ENCODE peak calls at places on chromosomes 12 and 14, in five cellular contexts. Q is IMR-90, V is K562, R is SK-N-SH, X is GM12878. P is an unnamed sample. For H3K4me1, the result is how much of the 10 kb centered on the place peaks cover.

GRCh38 chr12:50088577-50089335 is 3.6 kb downstream of the SMARCD1 start:
- DNase-seq in V (peak), R (peak), X (peak), Q (peak), P (peak)

GRCh38 chr12:42213954-42214426 is 24.1 kb downstream of the YAF2 start:
- DNase-seq in X (no peak), R (no peak), V (no peak), Q (peak), P (no peak)

GRCh38 chr12:3299929-3300832 is 190.8 kb upstream of the PRMT8 start:
- DNase-seq in R (peak), X (peak), V (peak), Q (peak), P (peak)

GRCh38 chr14:102605026-102605425 is 12.6 kb downstream of the RCOR1 start:
- DNase-seq in Q (no peak), X (no peak), R (no peak), V (no peak), P (no peak)

GRCh38 chr12:26768611-26769603 is 64.1 kb downstream of the ITPR2 start:
- DNase-seq in X (no peak), Q (no peak), V (no peak), R (no peak), P (peak)

GRCh38 chr12:122190842-122191668 is 8.1 kb downstream of the LRRC43 start:
- DNase-seq in R (peak), Q (peak), X (peak), V (peak), P (peak)

GRCh38 chr14:100653409-100653808 is 66.2 kb upstream of the BEGAIN start:
- DNase-seq in R (peak), X (no peak), Q (no peak), V (peak), P (no peak)

GRCh38 chr12:21774358-21775129 is at the start of gene KCNJ8:
- DNase-seq in X (no peak), Q (peak), R (peak), V (peak), P (peak)

GRCh38 chr12:50518129-50518528 is 13.3 kb downstream of the DIP2B start:
- DNase-seq in X (no peak), R (no peak), Q (no peak), V (no peak), P (no peak)

GRCh38 chr14:95562892-95563685 is 28.2 kb downstream of the GLRX5 start:
- DNase-seq in R (no peak), V (no peak), X (no peak), Q (peak), P (no peak)

GRCh38 chr12:47222592-47222959 is 142.8 kb upstream of the AMIGO2 start:
- DNase-seq in X (no peak), R (no peak), Q (no peak), V (no peak), P (no peak)
- H3K4me1 ChIP-seq in X (under half), R (under half), Q (under half), V (under half), P (half or more)

GRCh38 chr12:13179159-13180074 is 17.1 kb upstream of the EMP1 start:
- DNase-seq in X (no peak), R (peak), V (no peak), Q (peak), P (peak)
- TF ChIP-seq RCOR1 in X (no peak), R (no peak), V (no peak), Q (no peak), P (no peak)

DNA sequence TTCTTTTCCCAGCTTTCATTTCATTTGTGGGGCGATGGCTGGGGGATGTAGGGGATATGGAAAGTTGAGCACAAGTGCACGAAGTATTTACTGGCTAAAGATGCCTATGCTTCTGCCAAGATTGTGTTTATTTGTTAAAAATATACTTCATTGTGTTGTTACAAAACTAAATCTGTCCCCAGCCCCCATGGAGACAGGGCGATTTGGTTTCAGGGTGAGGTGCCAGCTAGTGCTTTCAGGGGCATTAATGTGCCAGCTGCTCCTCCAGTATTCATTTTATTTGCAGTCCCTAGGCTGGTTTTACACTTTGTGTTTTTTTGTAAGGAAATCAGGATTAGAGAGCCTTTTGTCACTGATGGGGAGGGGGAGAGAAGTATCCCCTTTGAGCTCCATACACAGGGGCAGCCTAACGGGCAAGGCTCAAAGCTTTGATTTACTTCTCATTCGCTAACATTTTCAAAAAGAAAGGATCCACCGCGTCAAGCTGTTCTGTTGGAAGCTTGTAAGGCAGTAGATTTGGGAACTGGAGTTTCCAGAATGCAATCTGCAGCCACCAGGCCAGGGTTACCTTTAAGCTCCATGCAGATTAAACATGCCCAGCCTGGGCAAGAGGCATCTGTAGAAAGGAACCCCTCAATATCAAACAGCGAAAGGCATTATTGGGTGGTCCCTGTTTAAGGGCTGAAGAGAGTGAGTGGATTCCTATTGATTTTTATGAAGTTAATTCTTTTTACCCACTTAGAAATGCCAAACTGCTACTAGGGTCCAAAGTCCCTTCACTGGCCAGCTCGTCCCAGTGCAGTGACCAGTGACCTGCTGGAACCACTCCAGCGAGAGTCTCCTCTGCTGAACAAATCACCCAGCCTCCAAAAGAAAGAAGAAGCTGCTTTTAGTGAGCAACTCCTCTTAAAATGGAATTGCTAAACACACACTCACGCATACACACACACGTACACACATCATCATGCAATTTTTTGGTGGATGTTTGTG is 198.5 kb upstream of the PLEKHG7 start:
- DNase-seq in R (no peak), V (no peak), Q (no peak), X (no peak), P (no peak)
- H3K4me1 ChIP-seq in R (under half), V (under half), Q (under half), X (half or more), P (under half)

DNA sequence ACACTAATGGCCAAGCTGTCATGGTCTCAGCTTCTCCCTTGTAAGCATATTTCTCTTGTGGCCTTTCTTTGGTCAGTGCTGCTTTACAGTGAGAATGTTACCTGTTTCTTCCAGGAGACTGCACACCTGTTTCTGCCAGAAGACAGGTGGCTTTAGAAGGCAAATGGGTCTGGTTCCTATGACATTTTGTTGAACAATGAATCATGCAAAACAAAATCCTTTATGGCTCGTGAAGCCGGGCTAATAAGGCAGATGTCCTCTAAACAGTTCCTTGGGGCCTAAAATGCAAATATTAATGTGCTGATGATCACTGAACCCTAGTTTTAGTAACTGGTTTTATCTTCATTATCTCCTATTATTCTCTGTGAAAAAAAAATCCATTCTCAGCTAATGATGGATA is 927.6 kb downstream of the GALC start:
- DNase-seq in Q (no peak), X (no peak), R (no peak), V (no peak), P (no peak)
- TF ChIP-seq RCOR1 in Q (no peak), X (no peak), R (no peak), V (no peak), P (no peak)

DNA sequence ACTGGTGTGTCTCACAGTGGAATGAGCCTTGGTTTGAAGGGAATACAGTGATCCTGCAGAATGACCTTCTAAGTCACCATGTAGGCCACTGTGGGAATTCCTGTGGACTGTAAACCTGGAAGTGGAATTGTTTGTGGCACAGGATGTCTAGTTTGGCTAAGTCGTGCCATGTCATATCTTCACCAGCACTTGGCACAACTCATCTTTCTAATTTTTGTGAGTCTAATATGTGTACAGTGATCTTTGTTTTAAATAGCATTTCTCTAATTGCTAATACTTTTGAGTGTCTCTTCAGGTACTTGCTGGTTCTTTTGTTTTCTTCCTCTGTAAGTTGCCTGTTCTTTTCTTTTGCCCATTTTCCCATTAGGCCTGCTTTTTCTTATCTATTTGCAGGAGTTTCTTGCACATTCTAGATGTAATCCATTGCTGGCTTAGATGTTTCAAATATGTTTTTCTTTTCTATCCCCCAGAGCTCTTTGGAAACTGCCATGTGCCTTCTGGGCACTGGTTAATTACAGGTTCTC is 112.7 kb downstream of the VRK1 start:
- DNase-seq in R (no peak), Q (no peak), V (no peak), X (no peak), P (no peak)
- H3K4me1 ChIP-seq in R (under half), Q (under half), V (under half), X (under half), P (under half)

DNA sequence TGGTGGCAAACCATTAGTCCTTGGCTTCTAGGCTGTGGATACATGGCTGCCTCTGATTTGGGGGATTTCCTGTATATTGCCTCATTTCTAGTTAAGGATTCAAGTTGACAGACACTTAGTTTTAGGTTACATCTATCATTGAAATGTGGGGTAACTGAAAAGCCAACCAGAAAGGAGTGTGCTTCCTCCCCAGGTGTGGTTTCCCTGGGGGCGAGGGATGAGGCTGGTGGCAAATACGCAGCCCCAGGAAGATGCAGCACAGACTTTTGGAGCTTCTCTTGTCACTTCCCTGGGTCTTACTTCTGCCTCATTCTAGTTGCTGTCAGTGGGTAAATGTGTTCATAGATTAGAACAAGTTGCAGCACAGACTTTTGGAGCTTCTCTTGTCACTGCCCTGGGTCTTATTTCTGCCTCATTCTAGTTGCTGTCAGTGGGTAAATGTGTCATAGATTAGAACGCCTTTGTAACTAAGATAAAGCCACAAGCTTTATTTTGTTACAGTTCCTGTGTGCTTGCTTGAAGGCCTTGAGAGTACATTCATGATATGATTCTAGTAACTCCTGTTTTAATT is 85.1 kb downstream of the BORCS5 start:
- DNase-seq in V (no peak), X (no peak), R (no peak), Q (peak), P (no peak)
- TF ChIP-seq RCOR1 in V (no peak), X (no peak), R (no peak), Q (no peak), P (no peak)

GRCh38 chr12:108843187-108843586 is 14.2 kb downstream of the SSH1 start:
- DNase-seq in R (no peak), V (no peak), Q (no peak), X (no peak), P (no peak)
- H3K4me1 ChIP-seq in R (under half), V (under half), Q (under half), X (under half), P (under half)

P was measured in A549.